ENCODE peak calls at places on chromosome 15, in ten cellular contexts. S is T-cell; M is endothelial cell; K is BJ; N is kidney tubule cell; O is islet precursor cell; P is non-pigmented ciliary epithelial cell; W is adrenal gland; J is Kasumi-1; V is naive thymus-derived CD4-positive, alpha-beta T cell. H is an unnamed sample.

GRCh38 chr15:69919816-69920215 is 177.9 kb downstream of the TLE3 start:
- DNase-seq in S (no peak), M (no peak), K (no peak), N (no peak), O (no peak), P (no peak), W (no peak), J (no peak), V (no peak), H (no peak)

GRCh38 chr15:89023311-89023961 is 64.8 kb upstream of the ABHD2 start:
- DNase-seq in S (no peak), M (no peak), K (no peak), N (no peak), O (no peak), P (no peak), W (no peak), J (no peak), V (no peak), H (no peak)

GRCh38 chr15:74856537-74856936 is 13.6 kb upstream of the ULK3 start:
- DNase-seq in S (no peak), M (no peak), K (no peak), N (no peak), O (no peak), P (no peak), W (no peak), J (no peak), V (no peak), H (no peak)

GRCh38 chr15:64503640-64504039 is 43.3 kb downstream of the ZNF609 start:
- DNase-seq in S (no peak), M (no peak), K (no peak), N (no peak), O (no peak), P (no peak), W (no peak), J (no peak), V (peak; percentile 59), H (no peak)

GRCh38 chr15:78739206-78739605 is 72.1 kb downstream of the ADAMTS7 start:
- DNase-seq in S (no peak), M (no peak), K (no peak), N (no peak), O (no peak), P (no peak), W (no peak), J (no peak), V (no peak), H (no peak)

GRCh38 chr15:52103217-52104207 is 9.1 kb downstream of the BCL2L10 start:
- DNase-seq in S (no peak), M (no peak), K (peak; percentile 78), N (peak; percentile 92), O (peak; percentile 85), P (peak; percentile 88), W (peak; percentile 93), J (no peak), V (no peak), H (peak; percentile 72)

GRCh38 chr15:74838117-74838516 is 4.8 kb downstream of the ULK3 start:
- DNase-seq in S (no peak), M (no peak), K (no peak), N (no peak), O (no peak), P (no peak), W (no peak), J (no peak), V (no peak), H (no peak)

GRCh38 chr15:96340611-96341464 is 10.3 kb downstream of the NR2F2 start:
- DNase-seq in S (no peak), M (peak; percentile 48), K (no peak), N (peak; percentile 77), O (peak; percentile 81), P (no peak), W (peak; percentile 55), J (no peak), V (no peak), H (no peak)

GRCh38 chr15:48896775-48897143 is 18.8 kb downstream of the EID1 start:
- DNase-seq in S (no peak), M (no peak), K (no peak), N (no peak), O (no peak), P (no peak), W (no peak), J (no peak), V (no peak), H (no peak)

H was measured in NB4.